ENCODE peak calls at places on chromosomes 16 and 17, in five cellular contexts. One of them, this sample, is unnamed.

GRCh38 chr17:15377608-15378007 is 36.2 kb upstream of the TEKT3 start:
- DNase-seq in Panc1: no peak
- DNase-seq in dorsolateral prefrontal cortex: no peak
- DNase-seq in fibroblast of lung: peak; percentile 89
- DNase-seq in mammary epithelial cell: no peak
- DNase-seq in this sample: no peak

GRCh38 chr16:10983175-10983558 is 38.8 kb downstream of the CLEC16A start:
- DNase-seq in Panc1: no peak
- DNase-seq in dorsolateral prefrontal cortex: no peak
- DNase-seq in fibroblast of lung: no peak
- DNase-seq in mammary epithelial cell: no peak
- DNase-seq in this sample: no peak

GRCh38 chr16:31204871-31205666 is 2.5 kb upstream of the PYCARD start:
- DNase-seq in Panc1: no peak
- DNase-seq in dorsolateral prefrontal cortex: no peak
- DNase-seq in fibroblast of lung: no peak
- DNase-seq in mammary epithelial cell: no peak
- DNase-seq in this sample: no peak

GRCh38 chr17:4721203-4722135 is 9.8 kb upstream of the MED11 start:
- DNase-seq in Panc1: no peak
- DNase-seq in dorsolateral prefrontal cortex: no peak
- DNase-seq in fibroblast of lung: peak; percentile 60
- DNase-seq in mammary epithelial cell: no peak
- DNase-seq in this sample: no peak

GRCh38 chr16:10683160-10683559 is 11.6 kb downstream of the TEKT5 start:
- DNase-seq in Panc1: no peak
- DNase-seq in dorsolateral prefrontal cortex: no peak
- DNase-seq in fibroblast of lung: no peak
- DNase-seq in mammary epithelial cell: no peak
- DNase-seq in this sample: no peak

GRCh38 chr16:57755061-57755684 is 19.6 kb downstream of the KATNB1 start:
- DNase-seq in Panc1: no peak
- DNase-seq in dorsolateral prefrontal cortex: no peak
- DNase-seq in fibroblast of lung: no peak
- DNase-seq in mammary epithelial cell: no peak
- DNase-seq in this sample: no peak

GRCh38 chr16:24853830-24854229 is 8.1 kb downstream of the SLC5A11 start:
- DNase-seq in Panc1: no peak
- DNase-seq in dorsolateral prefrontal cortex: peak; percentile 94
- DNase-seq in fibroblast of lung: peak; percentile 49
- DNase-seq in mammary epithelial cell: peak; percentile 66
- DNase-seq in this sample: no peak

GRCh38 chr16:82665025-82665424 is 38.3 kb downstream of the CDH13 start:
- DNase-seq in Panc1: no peak
- DNase-seq in dorsolateral prefrontal cortex: no peak
- DNase-seq in fibroblast of lung: no peak
- DNase-seq in mammary epithelial cell: no peak
- DNase-seq in this sample: no peak

GRCh38 chr16:64738321-64738960 is 383.4 kb downstream of the CDH11 start:
- DNase-seq in Panc1: no peak
- DNase-seq in dorsolateral prefrontal cortex: no peak
- DNase-seq in fibroblast of lung: peak; percentile 88
- DNase-seq in mammary epithelial cell: no peak
- DNase-seq in this sample: no peak

GRCh38 chr17:58200024-58200633 is 7.6 kb downstream of the EPX start:
- DNase-seq in Panc1: no peak
- DNase-seq in dorsolateral prefrontal cortex: no peak
- DNase-seq in fibroblast of lung: peak; percentile 20
- DNase-seq in mammary epithelial cell: peak; percentile 47
- DNase-seq in this sample: no peak

GRCh38 chr17:80805032-80805751 is 186.4 kb upstream of the CHMP6 start:
- DNase-seq in Panc1: no peak
- DNase-seq in dorsolateral prefrontal cortex: peak; percentile 42
- DNase-seq in fibroblast of lung: no peak
- DNase-seq in mammary epithelial cell: no peak
- DNase-seq in this sample: peak; percentile 5

GRCh38 chr16:86431540-86431939 is 78.8 kb upstream of the FOXF1 start:
- DNase-seq in Panc1: no peak
- DNase-seq in dorsolateral prefrontal cortex: no peak
- DNase-seq in fibroblast of lung: no peak
- DNase-seq in mammary epithelial cell: no peak
- DNase-seq in this sample: no peak

GRCh38 chr17:47717845-47718621 is 15.0 kb upstream of the TBX21 start:
- DNase-seq in Panc1: no peak
- DNase-seq in dorsolateral prefrontal cortex: no peak
- DNase-seq in fibroblast of lung: peak; percentile 54
- DNase-seq in mammary epithelial cell: no peak
- DNase-seq in this sample: no peak

GRCh38 chr16:84391151-84391873 is 23.0 kb downstream of the ATP2C2 start:
- DNase-seq in Panc1: no peak
- DNase-seq in dorsolateral prefrontal cortex: no peak
- DNase-seq in fibroblast of lung: peak; percentile 34
- DNase-seq in mammary epithelial cell: no peak
- DNase-seq in this sample: no peak

GRCh38 chr17:82679586-82680465 is 18.7 kb downstream of the RAB40B start:
- DNase-seq in Panc1: no peak
- DNase-seq in dorsolateral prefrontal cortex: peak; percentile 40
- DNase-seq in fibroblast of lung: no peak
- DNase-seq in mammary epithelial cell: no peak
- DNase-seq in this sample: no peak

GRCh38 chr16:74186589-74186988 is 110.0 kb upstream of the PSMD7 start:
- DNase-seq in Panc1: no peak
- DNase-seq in dorsolateral prefrontal cortex: no peak
- DNase-seq in fibroblast of lung: peak; percentile 0
- DNase-seq in mammary epithelial cell: no peak
- DNase-seq in this sample: no peak

GRCh38 chr16:15716694-15717447 is 66.8 kb downstream of the NDE1 start:
- DNase-seq in Panc1: no peak
- DNase-seq in dorsolateral prefrontal cortex: no peak
- DNase-seq in fibroblast of lung: no peak
- DNase-seq in mammary epithelial cell: no peak
- DNase-seq in this sample: no peak

GRCh38 chr16:15721018-15721417 is 71.0 kb downstream of the NDE1 start:
- DNase-seq in Panc1: no peak
- DNase-seq in dorsolateral prefrontal cortex: no peak
- DNase-seq in fibroblast of lung: no peak
- DNase-seq in mammary epithelial cell: no peak
- DNase-seq in this sample: no peak

GRCh38 chr16:15714393-15715172 is 64.5 kb downstream of the NDE1 start:
- DNase-seq in Panc1: no peak
- DNase-seq in dorsolateral prefrontal cortex: no peak
- DNase-seq in fibroblast of lung: no peak
- DNase-seq in mammary epithelial cell: no peak
- DNase-seq in this sample: no peak

GRCh38 chr16:15715221-15715620 is 65.2 kb downstream of the NDE1 start:
- DNase-seq in Panc1: no peak
- DNase-seq in dorsolateral prefrontal cortex: no peak
- DNase-seq in fibroblast of lung: no peak
- DNase-seq in mammary epithelial cell: no peak
- DNase-seq in this sample: no peak
- H3K27ac ChIP-seq in Panc1: no peak overlapping the region
- H3K27ac ChIP-seq in dorsolateral prefrontal cortex: no peak overlapping the region
- H3K27ac ChIP-seq in fibroblast of lung: no peak overlapping the region
- H3K27ac ChIP-seq in mammary epithelial cell: no peak overlapping the region
- H3K27ac ChIP-seq in this sample: no peak overlapping the region

GRCh38 chr17:36544320-36545092 is at the start of gene GGNBP2:
- DNase-seq in Panc1: no peak
- DNase-seq in dorsolateral prefrontal cortex: peak; percentile 94
- DNase-seq in fibroblast of lung: peak; percentile 95
- DNase-seq in mammary epithelial cell: peak; percentile 91
- DNase-seq in this sample: peak; percentile 85

GRCh38 chr17:36545465-36546417 is 1.0 kb downstream of the GGNBP2 start:
- DNase-seq in Panc1: peak; percentile 43
- DNase-seq in dorsolateral prefrontal cortex: peak; percentile 98
- DNase-seq in fibroblast of lung: peak; percentile 97
- DNase-seq in mammary epithelial cell: peak; percentile 97
- DNase-seq in this sample: peak; percentile 99

GRCh38 chr17:36544049-36544319 is 735 bp upstream of the GGNBP2 start:
- DNase-seq in Panc1: no peak
- DNase-seq in dorsolateral prefrontal cortex: no peak
- DNase-seq in fibroblast of lung: peak; percentile 55
- DNase-seq in mammary epithelial cell: peak; percentile 60
- DNase-seq in this sample: peak; percentile 31

GRCh38 chr17:36545093-36545464 is 360 bp downstream of the GGNBP2 start:
- DNase-seq in Panc1: no peak
- DNase-seq in dorsolateral prefrontal cortex: no peak
- DNase-seq in fibroblast of lung: no peak
- DNase-seq in mammary epithelial cell: no peak
- DNase-seq in this sample: no peak

DNA sequence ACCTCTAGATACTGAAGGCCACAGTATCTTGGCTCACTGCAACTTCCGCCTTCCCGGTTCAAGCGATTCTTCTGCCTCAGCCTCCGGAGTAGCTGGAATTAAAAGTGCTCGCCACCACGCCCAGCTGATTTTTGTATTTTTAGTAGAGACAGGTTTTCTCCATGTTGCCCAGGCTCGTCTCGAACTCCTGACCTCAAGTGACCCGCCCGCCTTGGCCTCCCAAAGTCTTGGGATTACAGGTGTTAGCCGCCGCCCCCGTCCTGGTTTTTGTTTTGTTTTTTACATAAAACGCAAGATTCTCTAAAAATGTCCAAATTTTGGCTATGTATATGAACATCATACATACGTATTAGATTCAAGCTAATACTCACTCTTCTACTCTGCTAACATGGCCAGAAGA is 2.0 kb upstream of the GGNBP2 start:
- DNase-seq in Panc1: no peak
- DNase-seq in dorsolateral prefrontal cortex: no peak
- DNase-seq in fibroblast of lung: no peak
- DNase-seq in mammary epithelial cell: no peak
- DNase-seq in this sample: no peak
- H3K27ac ChIP-seq in Panc1: no peak overlapping the region
- H3K27ac ChIP-seq in dorsolateral prefrontal cortex: no peak overlapping the region
- H3K27ac ChIP-seq in fibroblast of lung: no peak overlapping the region
- H3K27ac ChIP-seq in mammary epithelial cell: no peak overlapping the region
- H3K27ac ChIP-seq in this sample: no peak overlapping the region

DNA sequence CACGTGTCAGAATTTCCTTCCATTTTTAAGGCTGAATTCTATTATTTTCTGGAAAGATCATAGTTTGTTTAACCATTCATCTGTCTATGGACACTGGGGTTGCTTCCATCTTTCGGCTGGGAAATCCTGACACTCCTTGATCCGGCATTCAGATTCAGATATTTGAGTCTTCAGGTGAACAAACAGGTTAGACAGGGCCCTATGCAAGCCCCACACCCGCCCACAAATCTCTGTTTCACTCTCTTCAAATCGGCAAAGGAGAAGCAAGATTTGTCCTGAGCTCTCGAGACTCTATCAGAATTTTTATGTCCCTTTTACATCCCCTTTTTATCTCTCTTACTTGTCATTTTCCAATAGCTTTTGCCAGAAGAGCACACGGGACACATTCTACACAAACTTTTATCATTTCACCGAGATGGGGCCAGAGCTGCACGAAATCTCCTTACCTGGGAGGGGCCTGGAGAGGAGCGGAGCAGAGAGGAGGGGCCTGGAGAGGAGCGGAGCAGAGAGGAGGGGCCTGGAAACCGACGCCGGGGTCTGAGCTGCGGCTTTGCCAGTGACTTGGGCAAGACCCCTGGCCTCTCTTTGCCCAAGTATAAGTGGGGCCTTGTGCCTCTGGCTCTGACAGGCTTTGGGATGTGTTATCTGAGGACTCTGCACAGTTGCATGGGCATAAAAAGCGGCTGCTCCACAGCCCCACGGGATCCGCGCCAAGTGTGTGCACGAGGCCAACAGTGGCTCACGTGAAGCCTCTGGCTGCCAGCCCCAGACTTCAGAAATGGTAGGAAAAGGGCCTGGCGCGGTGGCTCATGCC is 54.3 kb upstream of the RBFOX3 start:
- DNase-seq in Panc1: no peak
- DNase-seq in dorsolateral prefrontal cortex: peak; percentile 44
- DNase-seq in fibroblast of lung: no peak
- DNase-seq in mammary epithelial cell: peak; percentile 19
- DNase-seq in this sample: peak; percentile 84
- H3K27ac ChIP-seq in Panc1: no peak overlapping the region
- H3K27ac ChIP-seq in dorsolateral prefrontal cortex: no peak overlapping the region
- H3K27ac ChIP-seq in fibroblast of lung: no peak overlapping the region
- H3K27ac ChIP-seq in mammary epithelial cell: no peak overlapping the region
- H3K27ac ChIP-seq in this sample: no peak overlapping the region

GRCh38 chr16:80283450-80284392 is 257.1 kb upstream of the DYNLRB2 start:
- DNase-seq in Panc1: no peak
- DNase-seq in dorsolateral prefrontal cortex: no peak
- DNase-seq in fibroblast of lung: no peak
- DNase-seq in mammary epithelial cell: no peak
- DNase-seq in this sample: no peak

GRCh38 chr16:80285089-80285488 is 255.7 kb upstream of the DYNLRB2 start:
- DNase-seq in Panc1: no peak
- DNase-seq in dorsolateral prefrontal cortex: no peak
- DNase-seq in fibroblast of lung: peak; percentile 93
- DNase-seq in mammary epithelial cell: peak; percentile 78
- DNase-seq in this sample: no peak

GRCh38 chr16:80288616-80289015 is 252.2 kb upstream of the DYNLRB2 start:
- DNase-seq in Panc1: no peak
- DNase-seq in dorsolateral prefrontal cortex: no peak
- DNase-seq in fibroblast of lung: no peak
- DNase-seq in mammary epithelial cell: no peak
- DNase-seq in this sample: no peak

GRCh38 chr16:80287674-80288073 is 253.1 kb upstream of the DYNLRB2 start:
- DNase-seq in Panc1: no peak
- DNase-seq in dorsolateral prefrontal cortex: no peak
- DNase-seq in fibroblast of lung: peak; percentile 45
- DNase-seq in mammary epithelial cell: no peak
- DNase-seq in this sample: no peak
- H3K27ac ChIP-seq in Panc1: no peak overlapping the region
- H3K27ac ChIP-seq in dorsolateral prefrontal cortex: no peak overlapping the region
- H3K27ac ChIP-seq in fibroblast of lung: no peak overlapping the region
- H3K27ac ChIP-seq in mammary epithelial cell: no peak overlapping the region
- H3K27ac ChIP-seq in this sample: no peak overlapping the region

DNA sequence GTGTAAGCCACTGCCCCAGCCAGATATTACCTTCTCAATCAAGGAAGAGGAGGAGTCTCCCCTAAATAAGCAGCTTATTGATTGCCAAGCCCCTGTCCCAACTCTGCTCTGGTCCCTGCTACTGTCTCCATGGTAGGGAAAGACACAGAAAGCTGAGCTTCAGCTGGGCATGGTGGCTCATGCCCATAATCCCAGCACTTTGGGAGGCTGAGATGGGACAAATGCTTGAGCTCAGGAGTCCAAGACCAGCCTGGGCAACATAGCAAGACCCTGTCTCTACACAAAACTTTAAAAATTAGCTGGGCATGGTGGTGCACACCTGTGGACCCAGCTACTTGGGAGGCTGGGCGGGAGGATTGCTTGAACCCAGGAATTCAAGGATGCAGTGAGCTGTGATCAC is 6.6 kb downstream of the JUP start:
- DNase-seq in Panc1: no peak
- DNase-seq in dorsolateral prefrontal cortex: no peak
- DNase-seq in fibroblast of lung: no peak
- DNase-seq in mammary epithelial cell: no peak
- DNase-seq in this sample: no peak
- H3K27ac ChIP-seq in Panc1: peak overlapping the region; percentile 1
- H3K27ac ChIP-seq in dorsolateral prefrontal cortex: no peak overlapping the region
- H3K27ac ChIP-seq in fibroblast of lung: no peak overlapping the region
- H3K27ac ChIP-seq in mammary epithelial cell: no peak overlapping the region
- H3K27ac ChIP-seq in this sample: no peak overlapping the region

DNA sequence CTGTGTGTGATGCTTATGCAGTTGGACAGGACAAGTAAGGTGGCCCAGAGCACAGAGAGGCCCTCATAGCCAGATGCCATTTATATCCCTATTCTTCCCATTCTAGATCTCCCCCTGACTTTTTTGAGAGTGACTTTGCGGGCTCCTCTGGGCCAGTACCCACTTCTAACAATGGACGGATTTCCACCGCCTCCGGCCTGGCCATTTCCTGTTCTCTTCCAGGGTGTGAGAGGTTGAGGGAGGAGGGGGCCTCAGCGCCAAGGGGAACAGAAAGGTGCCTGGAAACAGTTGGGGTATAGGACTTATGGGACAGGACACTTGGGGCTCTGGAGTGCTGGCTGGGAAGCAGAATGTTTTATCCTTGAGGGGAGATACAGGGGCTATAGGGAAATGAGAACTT is 3.4 kb downstream of the TAOK2 start:
- DNase-seq in Panc1: no peak
- DNase-seq in dorsolateral prefrontal cortex: no peak
- DNase-seq in fibroblast of lung: no peak
- DNase-seq in mammary epithelial cell: no peak
- DNase-seq in this sample: no peak
- H3K27ac ChIP-seq in Panc1: no peak overlapping the region
- H3K27ac ChIP-seq in dorsolateral prefrontal cortex: peak overlapping the region; percentile 95
- H3K27ac ChIP-seq in fibroblast of lung: no peak overlapping the region
- H3K27ac ChIP-seq in mammary epithelial cell: no peak overlapping the region
- H3K27ac ChIP-seq in this sample: no peak overlapping the region